ENCODE peak calls at places on chromosomes 13 and 19, in six cellular contexts. F, E, K, X, G and H are unnamed samples.

GRCh38 chr19:33298146-33298911 is 4.0 kb downstream of the CEBPA start:
- DNase-seq in F (no peak), E (no peak), K (no peak), X (no peak), G (peak; percentile 74), H (no peak)

GRCh38 chr13:41544824-41545707 is 87.7 kb downstream of the RGCC start:
- DNase-seq in F (no peak), E (peak; percentile 74), K (no peak), X (no peak), G (no peak), H (no peak)

GRCh38 chr13:23384111-23384510 is 49.4 kb downstream of the SACS start:
- DNase-seq in F (no peak), E (peak; percentile 75), K (no peak), X (no peak), G (no peak), H (no peak)

GRCh38 chr13:77779461-77780272 is 82.2 kb downstream of the SLAIN1 start:
- DNase-seq in F (no peak), E (peak; percentile 39), K (peak; percentile 33), X (no peak), G (peak; percentile 83), H (peak; percentile 24)

GRCh38 chr13:30581582-30581981 is 36.1 kb upstream of the USPL1 start:
- DNase-seq in F (no peak), E (no peak), K (no peak), X (no peak), G (no peak), H (no peak)

GRCh38 chr13:98050041-98050466 is 92.8 kb upstream of the FARP1 start:
- DNase-seq in F (no peak), E (no peak), K (no peak), X (no peak), G (no peak), H (peak; percentile 66)

GRCh38 chr19:45589768-45590167 is 5.2 kb upstream of the OPA3 start:
- DNase-seq in F (no peak), E (no peak), K (no peak), X (no peak), G (no peak), H (no peak)

GRCh38 chr13:24861617-24862362 is 97.8 kb downstream of the RNF17 start:
- DNase-seq in F (no peak), E (no peak), K (no peak), X (no peak), G (no peak), H (no peak)

GRCh38 chr13:47252627-47253026 is 355.8 kb upstream of the HTR2A start:
- DNase-seq in F (no peak), E (peak; percentile 17), K (no peak), X (no peak), G (no peak), H (no peak)

GRCh38 chr19:461664-462551 is 1.1 kb upstream of the SHC2 start:
- DNase-seq in F (no peak), E (no peak), K (no peak), X (no peak), G (peak; percentile 51), H (peak; percentile 36)

GRCh38 chr19:41821003-41821735 is 23.3 kb downstream of the LYPD4 start:
- DNase-seq in F (no peak), E (no peak), K (peak; percentile 41), X (peak; percentile 7), G (peak; percentile 43), H (peak; percentile 55)

GRCh38 chr19:51116736-51117135 is 8.0 kb upstream of the SIGLEC9 start:
- DNase-seq in F (no peak), E (no peak), K (no peak), X (no peak), G (no peak), H (no peak)

GRCh38 chr13:98265669-98266551 is 88.8 kb upstream of the RNF113B start:
- DNase-seq in F (no peak), E (peak; percentile 72), K (no peak), X (no peak), G (no peak), H (no peak)

GRCh38 chr19:51346742-51347141 is 4.8 kb upstream of the VSIG10L start:
- DNase-seq in F (no peak), E (no peak), K (no peak), X (no peak), G (no peak), H (no peak)

GRCh38 chr13:95260031-95260525 is 41.2 kb downstream of the ABCC4 start:
- DNase-seq in F (no peak), E (no peak), K (no peak), X (no peak), G (no peak), H (no peak)

GRCh38 chr13:55815458-55816033 is 1325.2 kb upstream of the PRR20A start:
- DNase-seq in F (no peak), E (no peak), K (no peak), X (no peak), G (no peak), H (no peak)

GRCh38 chr13:105908581-105908980 is 626.9 kb downstream of the EFNB2 start:
- DNase-seq in F (no peak), E (peak; percentile 23), K (no peak), X (no peak), G (no peak), H (no peak)

GRCh38 chr13:113897161-113897560 is 33.3 kb upstream of the GAS6 start:
- DNase-seq in F (no peak), E (peak; percentile 99), K (no peak), X (no peak), G (no peak), H (no peak)

GRCh38 chr13:91134773-91135124 is 212.7 kb upstream of the MIR17HG start:
- DNase-seq in F (no peak), E (no peak), K (no peak), X (no peak), G (no peak), H (no peak)

GRCh38 chr19:43519436-43520088 is 7.4 kb downstream of the ETHE1 start:
- DNase-seq in F (peak; percentile 72), E (peak; percentile 89), K (peak; percentile 84), X (peak; percentile 78), G (peak; percentile 75), H (peak; percentile 86)

GRCh38 chr13:108561152-108561551 is 68.3 kb upstream of the MYO16 start:
- DNase-seq in F (no peak), E (no peak), K (no peak), X (no peak), G (no peak), H (no peak)

GRCh38 chr19:33954686-33955085 is 158.0 kb downstream of the KCTD15 start:
- DNase-seq in F (no peak), E (no peak), K (no peak), X (no peak), G (no peak), H (no peak)

GRCh38 chr13:52786747-52787146 is 47.1 kb upstream of the CNMD start:
- DNase-seq in F (no peak), E (no peak), K (no peak), X (no peak), G (no peak), H (no peak)

GRCh38 chr19:16175954-16176353 is 2.6 kb upstream of the CIB3 start:
- DNase-seq in F (no peak), E (no peak), K (no peak), X (no peak), G (no peak), H (no peak)

GRCh38 chr13:73168993-73169401 is 110.2 kb downstream of the KLF5 start:
- DNase-seq in F (no peak), E (peak; percentile 80), K (no peak), X (no peak), G (no peak), H (no peak)

GRCh38 chr19:52541608-52542007 is 14.1 kb downstream of the ZNF808 start:
- DNase-seq in F (no peak), E (no peak), K (no peak), X (no peak), G (no peak), H (no peak)

GRCh38 chr13:45492538-45492937 is 27.8 kb downstream of the COG3 start:
- DNase-seq in F (no peak), E (no peak), K (no peak), X (no peak), G (no peak), H (no peak)

GRCh38 chr13:32211788-32212187 is 103.4 kb downstream of the ZAR1L start:
- DNase-seq in F (no peak), E (peak; percentile 98), K (no peak), X (no peak), G (no peak), H (no peak)

GRCh38 chr13:32206097-32206740 is 108.9 kb downstream of the ZAR1L start:
- DNase-seq in F (no peak), E (no peak), K (no peak), X (no peak), G (no peak), H (no peak)

GRCh38 chr13:32209670-32210069 is 105.5 kb downstream of the ZAR1L start:
- DNase-seq in F (no peak), E (no peak), K (no peak), X (no peak), G (no peak), H (no peak)

GRCh38 chr13:32210081-32210480 is 105.1 kb downstream of the ZAR1L start:
- DNase-seq in F (no peak), E (no peak), K (no peak), X (no peak), G (no peak), H (no peak)

DNA sequence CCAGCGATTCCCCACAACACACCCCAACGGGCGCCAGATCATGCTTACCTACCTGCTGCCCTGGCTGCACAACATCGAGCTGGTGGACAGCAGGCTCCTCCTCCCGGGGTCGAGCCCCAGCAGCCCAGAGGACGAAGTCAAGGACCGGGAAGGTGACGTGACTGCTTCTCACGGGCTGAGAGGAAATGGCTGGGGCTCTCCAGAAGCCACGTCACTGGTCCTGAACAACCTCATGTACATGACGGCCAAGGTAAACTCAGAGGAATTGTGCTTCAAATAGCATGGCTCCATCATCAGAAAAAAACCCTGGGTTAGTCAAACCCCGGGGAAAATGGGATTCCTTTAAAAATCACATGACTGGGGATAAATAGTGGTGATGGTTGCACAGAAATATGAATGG is 106.3 kb downstream of the ZAR1L start:
- DNase-seq in F (no peak), E (no peak), K (no peak), X (no peak), G (no peak), H (no peak)
- H3K4me1 ChIP-seq in F (no peaks in the 10 kb centered on the region), E (peaks cover 16% of the 10 kb centered on the region), K (peaks cover 8% of the 10 kb centered on the region), X (no peaks in the 10 kb centered on the region), G (no peaks in the 10 kb centered on the region), H (peaks cover 24% of the 10 kb centered on the region)

GRCh38 chr19:47499371-47499770 is 15.4 kb upstream of the KPTN start:
- DNase-seq in F (no peak), E (no peak), K (no peak), X (no peak), G (no peak), H (no peak)
- H3K36me3 ChIP-seq in F (peaks cover 4% of the 10 kb centered on the region), E (peaks cover 7% of the 10 kb centered on the region), K (peaks cover 67% of the 10 kb centered on the region), X (peaks cover 70% of the 10 kb centered on the region), G (peaks cover 88% of the 10 kb centered on the region), H (peaks cover 16% of the 10 kb centered on the region)

GRCh38 chr19:57720878-57721277 is 6.5 kb downstream of the ZNF671 start:
- DNase-seq in F (no peak), E (no peak), K (no peak), X (no peak), G (no peak), H (no peak)

GRCh38 chr19:57719901-57720519 is 7.4 kb downstream of the ZNF671 start:
- DNase-seq in F (no peak), E (no peak), K (no peak), X (no peak), G (no peak), H (no peak)

GRCh38 chr19:57719424-57719823 is 8.0 kb downstream of the ZNF671 start:
- DNase-seq in F (no peak), E (no peak), K (no peak), X (no peak), G (no peak), H (no peak)
- H3K9me3 ChIP-seq in F (peaks cover 26% of the 10 kb centered on the region), E (peaks cover 44% of the 10 kb centered on the region), K (peaks cover 30% of the 10 kb centered on the region), X (peaks cover 51% of the 10 kb centered on the region), G (peaks cover 30% of the 10 kb centered on the region), H (peaks cover 3% of the 10 kb centered on the region)

GRCh38 chr13:50124536-50125305 is 109.5 kb downstream of the KCNRG start:
- DNase-seq in F (peak; percentile 97), E (peak; percentile 95), K (peak; percentile 78), X (peak; percentile 95), G (peak; percentile 35), H (peak; percentile 97)
- H3K4me1 ChIP-seq in F (peaks cover 43% of the 10 kb centered on the region), E (peaks cover 24% of the 10 kb centered on the region), K (peaks cover 11% of the 10 kb centered on the region), X (peaks cover 32% of the 10 kb centered on the region), G (peaks cover 53% of the 10 kb centered on the region), H (peaks cover 6% of the 10 kb centered on the region)